ENCODE peak calls at places on chromosome 12, in nine cellular contexts. T, V, B, A, R, K, N, Y and X are unnamed samples.

GRCh38 chr12:62801796-62802195 is 133.2 kb downstream of the PPM1H start:
- DNase-seq in T (no peak), V (no peak), B (no peak), A (no peak), R (no peak), K (no peak), N (no peak), Y (no peak), X (no peak)

GRCh38 chr12:123972448-123973401 is at the start of the genes CCDC92 and ZNF664:
- DNase-seq in T (peak), V (peak), B (peak), A (peak), R (peak), K (peak), N (peak), Y (peak), X (peak)

GRCh38 chr12:57745485-57745881 is 644 bp downstream of the TSPAN31 start:
- DNase-seq in T (no peak), V (no peak), B (no peak), A (no peak), R (no peak), K (no peak), N (no peak), Y (no peak), X (no peak)

GRCh38 chr12:50024804-50025186 is 499 bp downstream of the RACGAP1 start:
- DNase-seq in T (no peak), V (no peak), B (no peak), A (no peak), R (no peak), K (no peak), N (no peak), Y (no peak), X (no peak)

GRCh38 chr12:105775351-105775750 is 363.4 kb downstream of the NUAK1 start:
- DNase-seq in T (no peak), V (no peak), B (no peak), A (no peak), R (no peak), K (no peak), N (no peak), Y (peak), X (no peak)

GRCh38 chr12:53052419-53053222 is 2.8 kb downstream of the TNS2 start:
- DNase-seq in T (no peak), V (peak), B (no peak), A (no peak), R (peak), K (no peak), N (no peak), Y (peak), X (peak)

GRCh38 chr12:53999596-54000104 is 311 bp upstream of the HOXC9 start:
- DNase-seq in T (no peak), V (no peak), B (no peak), A (no peak), R (no peak), K (no peak), N (peak), Y (no peak), X (no peak)

GRCh38 chr12:76462668-76463224 is 96.8 kb downstream of the OSBPL8 start:
- DNase-seq in T (no peak), V (no peak), B (no peak), A (no peak), R (no peak), K (no peak), N (no peak), Y (no peak), X (no peak)

GRCh38 chr12:78797201-78797931 is 67.2 kb upstream of the SYT1 start:
- DNase-seq in T (no peak), V (no peak), B (no peak), A (no peak), R (no peak), K (no peak), N (no peak), Y (peak), X (no peak)

GRCh38 chr12:1527789-1528188 is 66.6 kb downstream of the FBXL14 start:
- DNase-seq in T (no peak), V (no peak), B (no peak), A (no peak), R (no peak), K (no peak), N (no peak), Y (peak), X (no peak)

GRCh38 chr12:50634379-50634778 is 129.5 kb upstream of the ATF1 start:
- DNase-seq in T (no peak), V (no peak), B (no peak), A (no peak), R (no peak), K (no peak), N (no peak), Y (no peak), X (no peak)

GRCh38 chr12:15701212-15701611 is 88.0 kb downstream of the EPS8 start:
- DNase-seq in T (no peak), V (no peak), B (no peak), A (no peak), R (no peak), K (no peak), N (no peak), Y (peak), X (no peak)

GRCh38 chr12:3329361-3329760 is 161.6 kb upstream of the PRMT8 start:
- DNase-seq in T (no peak), V (no peak), B (no peak), A (no peak), R (peak), K (no peak), N (no peak), Y (no peak), X (no peak)

GRCh38 chr12:79402626-79403025 is 288.1 kb downstream of the PAWR start:
- DNase-seq in T (no peak), V (no peak), B (no peak), A (no peak), R (no peak), K (no peak), N (no peak), Y (peak), X (no peak)

GRCh38 chr12:113846883-113847282 is 119.2 kb downstream of the RBM19 start:
- DNase-seq in T (no peak), V (no peak), B (no peak), A (no peak), R (no peak), K (no peak), N (no peak), Y (no peak), X (no peak)

GRCh38 chr12:99043319-99043914 is 398.3 kb downstream of the APAF1 start:
- DNase-seq in T (peak), V (peak), B (peak), A (peak), R (peak), K (peak), N (no peak), Y (peak), X (peak)

GRCh38 chr12:46342562-46343033 is 30.0 kb downstream of the SLC38A2 start:
- DNase-seq in T (peak), V (peak), B (no peak), A (no peak), R (no peak), K (peak), N (no peak), Y (peak), X (peak)

GRCh38 chr12:127107744-127108143 is 1159.2 kb upstream of the TMEM132C start:
- DNase-seq in T (no peak), V (no peak), B (no peak), A (no peak), R (no peak), K (no peak), N (no peak), Y (no peak), X (no peak)

GRCh38 chr12:42741771-42742510 is 152.4 kb upstream of the PRICKLE1 start:
- DNase-seq in T (no peak), V (no peak), B (no peak), A (no peak), R (no peak), K (no peak), N (no peak), Y (peak), X (no peak)

GRCh38 chr12:116675339-116676107 is 62.3 kb downstream of the SPRING1 start:
- DNase-seq in T (no peak), V (peak), B (no peak), A (no peak), R (peak), K (no peak), N (no peak), Y (no peak), X (no peak)

GRCh38 chr12:22653790-22654189 is 28.8 kb downstream of the ETNK1 start:
- DNase-seq in T (no peak), V (no peak), B (no peak), A (no peak), R (no peak), K (no peak), N (no peak), Y (no peak), X (no peak)

GRCh38 chr12:117671734-117672133 is 297.1 kb downstream of the KSR2 start:
- DNase-seq in T (peak), V (no peak), B (peak), A (peak), R (no peak), K (no peak), N (peak), Y (no peak), X (peak)

GRCh38 chr12:22357531-22357930 is 23.0 kb upstream of the ST8SIA1 start:
- DNase-seq in T (no peak), V (no peak), B (no peak), A (no peak), R (no peak), K (no peak), N (no peak), Y (no peak), X (no peak)

GRCh38 chr12:52025301-52026172 is 18.8 kb downstream of the TAMALIN start:
- DNase-seq in T (peak), V (peak), B (peak), A (no peak), R (peak), K (peak), N (peak), Y (peak), X (peak)

GRCh38 chr12:47249719-47250506 is 170.2 kb upstream of the AMIGO2 start:
- DNase-seq in T (no peak), V (no peak), B (no peak), A (no peak), R (no peak), K (no peak), N (no peak), Y (peak), X (no peak)

GRCh38 chr12:115227137-115227615 is 543.2 kb upstream of the TBX3 start:
- DNase-seq in T (no peak), V (peak), B (no peak), A (no peak), R (no peak), K (no peak), N (no peak), Y (peak), X (no peak)

GRCh38 chr12:96886998-96887677 is 19.9 kb upstream of the NEDD1 start:
- DNase-seq in T (peak), V (peak), B (no peak), A (no peak), R (no peak), K (no peak), N (no peak), Y (peak), X (peak)

GRCh38 chr12:124713041-124713435 is 145.6 kb upstream of the NCOR2 start:
- DNase-seq in T (no peak), V (peak), B (peak), A (no peak), R (peak), K (no peak), N (no peak), Y (peak), X (peak)

GRCh38 chr12:109761631-109761950 is 48.0 kb downstream of the FAM222A start:
- DNase-seq in T (peak), V (no peak), B (no peak), A (no peak), R (no peak), K (no peak), N (no peak), Y (no peak), X (no peak)

GRCh38 chr12:34401659-34402227 is 379.4 kb downstream of the ALG10 start:
- DNase-seq in T (no peak), V (no peak), B (peak), A (no peak), R (peak), K (no peak), N (no peak), Y (no peak), X (peak)

GRCh38 chr12:26810330-26810729 is 22.7 kb downstream of the ITPR2 start:
- DNase-seq in T (peak), V (peak), B (no peak), A (no peak), R (peak), K (no peak), N (no peak), Y (peak), X (no peak)

GRCh38 chr12:108033091-108033490 is 96.0 kb upstream of the WSCD2 start:
- DNase-seq in T (peak), V (no peak), B (no peak), A (no peak), R (no peak), K (no peak), N (no peak), Y (no peak), X (no peak)

GRCh38 chr12:28905220-28905940 is 243.7 kb upstream of the FAR2 start:
- DNase-seq in T (no peak), V (no peak), B (no peak), A (no peak), R (no peak), K (no peak), N (no peak), Y (no peak), X (no peak)

GRCh38 chr12:40632933-40633332 is 59.3 kb upstream of the CNTN1 start:
- DNase-seq in T (no peak), V (no peak), B (no peak), A (no peak), R (no peak), K (no peak), N (no peak), Y (no peak), X (no peak)

GRCh38 chr12:21456291-21456780 is 18.9 kb downstream of the PYROXD1 start:
- DNase-seq in T (no peak), V (no peak), B (no peak), A (no peak), R (no peak), K (no peak), N (no peak), Y (no peak), X (no peak)

GRCh38 chr12:43883311-43883710 is 47.4 kb downstream of the TMEM117 start:
- DNase-seq in T (no peak), V (no peak), B (no peak), A (no peak), R (no peak), K (no peak), N (no peak), Y (no peak), X (no peak)

GRCh38 chr12:23891115-23891514 is 58.4 kb downstream of the SOX5 start:
- DNase-seq in T (no peak), V (no peak), B (no peak), A (no peak), R (no peak), K (no peak), N (no peak), Y (no peak), X (no peak)

GRCh38 chr12:120689397-120690082 is 2.6 kb downstream of the MLEC start:
- DNase-seq in T (no peak), V (no peak), B (no peak), A (no peak), R (no peak), K (no peak), N (no peak), Y (peak), X (peak)

GRCh38 chr12:53251477-53252348 is 16.4 kb upstream of the ESPL1 start:
- DNase-seq in T (peak), V (peak), B (peak), A (peak), R (peak), K (peak), N (no peak), Y (peak), X (peak)